ENCODE peak calls at places on chromosomes 3 and 15, in four cellular contexts. W is SK-N-SH, E is A549, C is GM12878. I is an unnamed sample.

GRCh38 chr3:170470063-170471006 is 51.7 kb downstream of the CLDN11 start:
- DNase-seq in W (no peak), E (peak), C (no peak), I (no peak)

GRCh38 chr3:60399861-60400845 is 851.1 kb downstream of the FHIT start:
- DNase-seq in W (no peak), E (no peak), C (no peak), I (no peak)

GRCh38 chr3:151537751-151538150 is 76.9 kb upstream of the IGSF10 start:
- DNase-seq in W (no peak), E (no peak), C (no peak), I (no peak)

GRCh38 chr3:101266566-101266965 is 53.8 kb downstream of the IMPG2 start:
- DNase-seq in W (no peak), E (no peak), C (no peak), I (no peak)

GRCh38 chr3:32297366-32297765 is 58.9 kb downstream of the CMTM8 start:
- DNase-seq in W (no peak), E (no peak), C (no peak), I (no peak)

GRCh38 chr3:49620728-49621127 is 53.4 kb upstream of the APEH start:
- DNase-seq in W (no peak), E (no peak), C (no peak), I (no peak)

GRCh38 chr15:38809621-38810020 is 245.0 kb upstream of the RASGRP1 start:
- DNase-seq in W (no peak), E (no peak), C (no peak), I (no peak)

GRCh38 chr3:130894873-130895330 is 1.0 kb downstream of the ATP2C1 start:
- DNase-seq in W (no peak), E (no peak), C (no peak), I (no peak)

GRCh38 chr15:97009036-97009555 is 678.6 kb downstream of the NR2F2 start:
- DNase-seq in W (no peak), E (no peak), C (no peak), I (no peak)

GRCh38 chr3:150450906-150451305 is 42.8 kb downstream of the TSC22D2 start:
- DNase-seq in W (no peak), E (no peak), C (no peak), I (no peak)

GRCh38 chr3:10672422-10672821 is 143.6 kb upstream of the SLC6A11 start:
- DNase-seq in W (no peak), E (no peak), C (no peak), I (no peak)

GRCh38 chr15:49423021-49423420 is at the start of gene FGF7:
- DNase-seq in W (no peak), E (no peak), C (no peak), I (peak)

GRCh38 chr3:102165367-102165766 is 269.4 kb upstream of the ZPLD1 start:
- DNase-seq in W (no peak), E (no peak), C (no peak), I (no peak)

GRCh38 chr3:126081618-126082333 is 2.1 kb downstream of the SLC41A3 start:
- DNase-seq in W (peak), E (peak), C (no peak), I (peak)

GRCh38 chr3:193499152-193499551 is 55.5 kb downstream of the ATP13A4 start:
- DNase-seq in W (no peak), E (no peak), C (no peak), I (no peak)

GRCh38 chr3:62771331-62772097 is 103.7 kb downstream of the CADPS start:
- DNase-seq in W (no peak), E (no peak), C (no peak), I (peak)

DNA sequence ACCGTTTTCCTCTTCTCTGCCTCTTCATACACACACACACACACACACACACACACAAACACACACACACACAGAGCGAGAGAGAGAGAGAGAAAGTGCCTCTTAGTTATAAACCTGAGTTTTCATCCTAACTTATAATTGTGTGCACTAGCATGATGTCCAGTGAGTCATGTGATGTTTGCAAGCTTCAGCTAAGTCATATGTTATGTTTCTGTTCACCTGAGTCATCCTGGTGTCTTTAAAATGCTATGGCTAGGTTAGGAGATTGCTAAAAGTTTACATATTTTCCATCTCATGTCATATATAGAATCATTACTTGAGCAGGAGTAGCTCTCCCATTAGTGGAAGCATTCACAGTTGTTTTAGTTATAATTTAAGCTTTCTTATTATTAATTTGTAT is 155.8 kb downstream of the EPHA6 start:
- DNase-seq in W (no peak), E (no peak), C (no peak), I (no peak)
- TF ChIP-seq PBX3 in W (no peak), E (no peak), C (no peak), I (no peak)

GRCh38 chr3:192212335-192212734 is 515.0 kb downstream of the FGF12 start:
- DNase-seq in W (no peak), E (no peak), C (no peak), I (no peak)

GRCh38 chr3:192212979-192213378 is 514.4 kb downstream of the FGF12 start:
- DNase-seq in W (no peak), E (no peak), C (no peak), I (no peak)

GRCh38 chr3:192207661-192208060 is 519.7 kb downstream of the FGF12 start:
- DNase-seq in W (no peak), E (no peak), C (no peak), I (no peak)

GRCh38 chr3:192207239-192207638 is 520.1 kb downstream of the FGF12 start:
- DNase-seq in W (no peak), E (no peak), C (no peak), I (no peak)
- TF ChIP-seq PBX3 in W (no peak), E (no peak), C (no peak), I (no peak)

GRCh38 chr3:129626744-129627349 is 20.4 kb upstream of the PLXND1 start:
- DNase-seq in W (peak), E (peak), C (no peak), I (peak)
- TF ChIP-seq PBX3 in W (no peak), E (no peak), C (no peak), I (no peak)

GRCh38 chr3:58175429-58176184 is 35.2 kb downstream of the DNASE1L3 start:
- DNase-seq in W (no peak), E (peak), C (no peak), I (peak)

GRCh38 chr3:58176827-58177489 is 33.8 kb downstream of the DNASE1L3 start:
- DNase-seq in W (no peak), E (no peak), C (no peak), I (no peak)

GRCh38 chr3:58173670-58174472 is 36.9 kb downstream of the DNASE1L3 start:
- DNase-seq in W (peak), E (peak), C (no peak), I (peak)

GRCh38 chr3:58176185-58176530 is 34.6 kb downstream of the DNASE1L3 start:
- DNase-seq in W (no peak), E (no peak), C (no peak), I (no peak)

DNA sequence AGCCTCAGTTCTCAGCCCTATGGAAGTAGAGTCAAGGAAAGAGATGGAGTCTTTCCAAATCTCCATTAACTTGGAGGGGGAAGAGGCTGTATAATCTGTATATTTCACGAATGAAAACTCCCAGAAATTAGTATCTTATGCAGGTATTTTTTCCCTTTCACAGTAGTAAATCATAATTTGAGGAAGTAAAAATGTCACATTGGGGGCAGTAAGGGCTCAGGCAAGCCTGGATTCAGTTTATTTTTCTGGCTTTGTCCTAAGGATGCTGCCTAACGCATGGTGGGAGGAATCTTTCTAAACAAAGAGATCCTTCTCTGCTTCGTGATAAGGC is 35.7 kb downstream of the DNASE1L3 start:
- DNase-seq in W (no peak), E (no peak), C (no peak), I (no peak)
- TF ChIP-seq PBX3 in W (no peak), E (no peak), C (no peak), I (no peak)

GRCh38 chr3:112738366-112738765 is 97.4 kb upstream of the CCDC80 start:
- DNase-seq in W (no peak), E (no peak), C (no peak), I (no peak)
- TF ChIP-seq PBX3 in W (no peak), E (no peak), C (no peak), I (no peak)

GRCh38 chr3:154131850-154132249 is 10.7 kb downstream of the ARHGEF26 start:
- DNase-seq in W (no peak), E (no peak), C (no peak), I (no peak)
- TF ChIP-seq PBX3 in W (no peak), E (no peak), C (no peak), I (no peak)

GRCh38 chr15:74265046-74265639 is 29.0 kb downstream of the CCDC33 start:
- DNase-seq in W (no peak), E (no peak), C (no peak), I (peak)
- TF ChIP-seq PBX3 in W (no peak), E (no peak), C (no peak), I (no peak)

GRCh38 chr15:58509556-58509955 is 77.8 kb downstream of the LIPC start:
- DNase-seq in W (no peak), E (no peak), C (no peak), I (no peak)

GRCh38 chr15:58504674-58505234 is 73.0 kb downstream of the LIPC start:
- DNase-seq in W (no peak), E (no peak), C (peak), I (no peak)

GRCh38 chr15:58505581-58505980 is 73.8 kb downstream of the LIPC start:
- DNase-seq in W (no peak), E (no peak), C (no peak), I (no peak)

GRCh38 chr15:58506064-58506490 is 74.3 kb downstream of the LIPC start:
- DNase-seq in W (no peak), E (no peak), C (no peak), I (no peak)

DNA sequence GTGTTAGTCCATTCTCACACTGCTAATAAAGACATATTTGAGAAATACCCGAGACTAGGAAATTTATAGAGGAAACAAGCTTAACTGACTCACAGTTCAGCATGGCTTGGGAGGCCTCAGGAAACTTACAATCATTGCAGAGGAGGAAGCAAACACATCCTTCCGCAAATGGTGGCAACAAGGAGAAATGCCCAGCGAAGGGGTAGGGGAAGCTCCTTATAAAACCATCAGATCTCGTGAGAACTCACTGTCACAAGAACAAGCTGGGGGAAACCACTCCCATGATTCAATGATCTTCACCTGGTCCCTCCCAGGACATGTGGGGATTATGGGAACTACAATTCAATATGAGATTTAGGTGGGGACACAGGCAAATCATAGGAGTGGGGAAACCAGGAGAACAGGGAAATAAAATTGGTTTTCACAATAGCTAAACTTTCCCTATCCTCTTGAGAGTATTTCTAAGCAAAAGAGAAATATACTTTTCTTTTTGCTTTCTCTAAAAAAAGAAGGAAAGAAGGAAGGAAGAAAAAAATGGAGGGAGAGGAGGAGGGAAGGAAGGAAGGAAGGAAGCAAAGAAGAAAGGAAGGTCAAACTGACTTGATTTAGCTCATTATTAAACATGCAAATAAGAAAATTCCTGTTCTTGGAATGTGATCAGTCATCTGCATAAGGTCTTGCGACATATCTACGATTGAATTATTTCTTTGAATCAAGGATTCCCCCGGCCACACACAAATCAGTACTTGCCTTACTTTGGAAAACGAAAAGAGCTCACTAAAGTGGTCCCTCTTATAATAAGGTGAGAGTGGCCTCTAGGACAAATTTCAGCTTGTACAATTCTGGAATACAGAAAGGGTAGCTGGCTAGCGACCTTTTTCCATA is 75.2 kb downstream of the LIPC start:
- DNase-seq in W (no peak), E (no peak), C (no peak), I (no peak)
- TF ChIP-seq PBX3 in W (no peak), E (no peak), C (no peak), I (no peak)

I was measured in HepG2.